ENCODE peak calls at places on chromosome 5, in four cellular contexts. O is cardiac muscle cell, I is Peyer's patch, F is lung. Y is an unnamed sample.
A peak's percentile ranks its signal among the peaks of the same experiment; 100 is the strongest.

GRCh38 chr5:21649969-21650368 is 1203.2 kb downstream of the CDH12 start:
- DNase-seq in I (no peak), F (no peak), O (no peak), Y (no peak)

GRCh38 chr5:170226138-170226435 is 6.7 kb upstream of the C5orf58 start:
- DNase-seq in O (no peak), F (no peak), I (no peak), Y (no peak)

GRCh38 chr5:73183491-73183891 is 10.5 kb downstream of the TMEM174 start:
- DNase-seq in F (no peak), I (no peak), O (no peak), Y (no peak)

GRCh38 chr5:169717298-169717697 is 80.2 kb downstream of the DOCK2 start:
- DNase-seq in I (no peak), F (peak; percentile 29), O (peak; percentile 86), Y (no peak)

GRCh38 chr5:131209506-131210191 is 38.9 kb downstream of the LYRM7 start:
- DNase-seq in I (peak; percentile 66), F (no peak), O (no peak), Y (peak; percentile 93)

GRCh38 chr5:1171340-1171941 is 30.0 kb upstream of the SLC6A19 start:
- DNase-seq in F (no peak), I (no peak), O (peak; percentile 63), Y (no peak)

GRCh38 chr5:138998521-138998920 is 123.4 kb upstream of the LRRTM2 start:
- DNase-seq in I (no peak), O (no peak), F (no peak), Y (no peak)

GRCh38 chr5:116652196-116652729 is 77.6 kb upstream of the SEMA6A start:
- DNase-seq in I (no peak), F (peak; percentile 32), O (peak; percentile 90), Y (peak; percentile 43)

GRCh38 chr5:57117601-57118000 is 56.3 kb upstream of the GPBP1 start:
- DNase-seq in I (no peak), O (no peak), F (no peak), Y (no peak)

GRCh38 chr5:10538789-10539684 is 24.8 kb upstream of the ANKRD33B start:
- DNase-seq in O (no peak), I (no peak), F (no peak), Y (no peak)

GRCh38 chr5:149656576-149657182 is 73.4 kb upstream of the PPARGC1B start:
- DNase-seq in F (no peak), O (peak; percentile 21), I (no peak), Y (peak; percentile 88)

GRCh38 chr5:112189328-112189840 is 229.7 kb downstream of the EPB41L4A start:
- DNase-seq in O (no peak), F (no peak), I (no peak), Y (no peak)

GRCh38 chr5:53877243-53877642 is 316.8 kb downstream of the NDUFS4 start:
- DNase-seq in I (no peak), O (peak; percentile 38), F (no peak), Y (no peak)

GRCh38 chr5:124743534-124744169 is 2.8 kb downstream of the ZNF608 start:
- DNase-seq in I (peak; percentile 69), O (no peak), F (no peak), Y (no peak)

GRCh38 chr5:142692280-142692775 is 6.4 kb upstream of the FGF1 start:
- DNase-seq in O (no peak), F (no peak), I (no peak), Y (no peak)

GRCh38 chr5:10894445-10895054 is 133.5 kb upstream of the DAP start:
- DNase-seq in O (no peak), F (no peak), I (no peak), Y (no peak)

GRCh38 chr5:135995979-135996378 is 32.8 kb upstream of the TGFBI start:
- DNase-seq in F (no peak), I (no peak), O (no peak), Y (no peak)

GRCh38 chr5:130992095-130992494 is 173.0 kb downstream of the HINT1 start:
- DNase-seq in O (peak; percentile 2), I (no peak), F (no peak), Y (no peak)

GRCh38 chr5:133977858-133978257 is 9.4 kb upstream of the C5orf15 start:
- DNase-seq in O (peak; percentile 62), I (no peak), F (no peak), Y (no peak)
- H3K36me3 ChIP-seq in O (peaks cover 35% of the 10 kb centered on the region), I (no peaks in the 10 kb centered on the region), F (peaks cover 36% of the 10 kb centered on the region), Y (peaks cover 62% of the 10 kb centered on the region)

DNA sequence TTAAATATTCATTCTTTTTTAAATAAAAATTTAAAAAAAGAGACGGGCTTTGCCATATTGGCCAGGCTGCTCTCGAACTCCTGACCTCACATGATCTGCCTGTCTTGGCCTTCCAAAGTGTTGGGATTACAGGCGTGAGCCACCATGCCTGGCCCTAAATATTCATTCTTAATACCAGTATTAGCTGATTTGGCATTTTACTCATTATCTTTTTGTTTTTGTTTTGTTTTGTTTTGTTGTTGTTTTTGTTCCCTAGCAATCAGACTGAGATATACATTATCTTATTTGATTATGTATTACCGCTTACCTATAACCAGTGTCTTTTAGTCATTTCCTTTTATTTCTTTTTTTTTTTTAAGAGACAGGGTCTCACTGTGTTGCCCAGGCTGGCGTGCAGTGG is 37.9 kb downstream of the RNF44 start:
- DNase-seq in F (no peak), I (no peak), O (no peak), Y (no peak)
- H3K36me3 ChIP-seq in F (peaks cover 41% of the 10 kb centered on the region), I (no peaks in the 10 kb centered on the region), O (peaks cover 76% of the 10 kb centered on the region), Y (peaks cover 41% of the 10 kb centered on the region)

GRCh38 chr5:159182691-159183090 is 26.7 kb downstream of the RNF145 start:
- DNase-seq in F (no peak), O (peak; percentile 76), I (no peak), Y (no peak)

GRCh38 chr5:159185773-159186172 is 23.6 kb downstream of the RNF145 start:
- DNase-seq in I (no peak), F (no peak), O (no peak), Y (no peak)

GRCh38 chr5:159184858-159185381 is 24.4 kb downstream of the RNF145 start:
- DNase-seq in I (no peak), F (no peak), O (peak; percentile 83), Y (no peak)

GRCh38 chr5:159183247-159183646 is 26.1 kb downstream of the RNF145 start:
- DNase-seq in I (no peak), O (no peak), F (no peak), Y (peak; percentile 48)

DNA sequence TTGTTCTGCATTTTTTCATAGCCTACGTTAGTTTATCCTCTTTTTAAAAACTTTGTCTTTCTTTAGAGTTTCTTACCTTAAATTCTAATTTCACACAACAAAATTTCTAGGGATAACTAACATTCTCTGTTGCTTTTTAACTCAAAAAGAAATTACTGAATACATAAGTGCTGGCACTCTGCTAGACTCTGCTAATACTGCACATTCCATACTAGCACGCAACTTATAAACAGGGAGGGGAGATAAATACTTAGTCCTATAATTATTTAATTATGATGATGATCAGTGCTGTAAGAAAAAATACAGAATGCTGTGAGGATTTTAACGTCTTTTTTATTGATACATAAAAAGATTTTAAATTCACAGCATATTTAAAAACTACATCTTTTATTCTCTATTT is 25.1 kb downstream of the RNF145 start:
- DNase-seq in O (peak; percentile 50), I (no peak), F (no peak), Y (no peak)
- H3K36me3 ChIP-seq in O (peaks cover 10% of the 10 kb centered on the region), I (no peaks in the 10 kb centered on the region), F (peaks cover 5% of the 10 kb centered on the region), Y (peaks cover 22% of the 10 kb centered on the region)

DNA sequence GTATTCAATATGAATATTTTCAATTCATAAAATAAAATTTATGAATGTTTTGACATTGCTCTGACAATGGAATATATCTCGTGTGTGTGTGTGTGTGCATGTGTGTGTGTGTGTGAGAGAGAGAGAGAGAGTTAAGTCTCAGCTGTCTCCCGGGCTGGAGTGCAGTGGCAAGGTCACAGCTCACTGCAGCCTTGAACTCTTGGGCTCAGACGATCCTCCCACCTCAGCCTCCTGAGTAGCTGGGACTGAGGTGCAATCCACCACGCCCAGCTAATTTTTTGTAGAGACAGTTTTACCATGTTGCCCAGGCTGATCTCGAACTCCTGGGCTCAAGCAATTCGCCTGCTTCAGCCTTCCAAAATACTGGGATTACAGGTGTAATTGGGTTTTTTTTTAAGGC is 16.1 kb downstream of the G3BP1 start:
- DNase-seq in I (no peak), O (no peak), F (no peak), Y (no peak)
- H3K36me3 ChIP-seq in I (no peaks in the 10 kb centered on the region), O (peaks cover 32% of the 10 kb centered on the region), F (peaks cover 18% of the 10 kb centered on the region), Y (peaks cover 68% of the 10 kb centered on the region)

DNA sequence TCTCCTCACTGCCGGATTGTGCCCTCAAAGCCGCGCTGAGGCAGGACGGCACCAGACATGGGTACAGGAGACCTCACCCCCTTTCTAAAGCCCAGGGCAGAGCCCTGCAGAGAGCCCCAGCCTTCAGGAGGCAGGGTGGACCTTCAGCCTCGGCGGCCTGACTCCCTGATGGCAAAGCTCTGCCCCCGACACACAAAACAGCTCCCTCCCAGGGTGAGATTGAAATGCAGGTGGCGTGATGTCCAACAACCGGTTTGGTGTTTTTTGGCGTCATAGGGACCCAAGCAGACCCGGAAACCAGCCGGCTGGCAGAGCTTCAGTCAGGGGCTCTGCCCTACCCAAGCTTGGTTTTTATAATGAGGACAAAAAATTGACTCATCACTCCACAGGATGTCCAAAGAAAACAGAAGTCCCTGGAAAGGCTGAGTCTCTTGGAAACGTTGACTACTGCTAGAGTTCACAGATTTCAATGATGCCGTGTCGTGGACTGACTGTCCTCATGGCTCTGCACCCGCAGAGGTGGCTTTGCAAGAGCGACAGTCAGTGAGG is 275.2 kb upstream of the IRX1 start:
- DNase-seq in O (no peak), F (no peak), I (no peak), Y (no peak)
- H3K36me3 ChIP-seq in O (no peaks in the 10 kb centered on the region), F (no peaks in the 10 kb centered on the region), I (no peaks in the 10 kb centered on the region), Y (no peaks in the 10 kb centered on the region)

GRCh38 chr5:68273717-68274409 is 58.3 kb downstream of the PIK3R1 start:
- DNase-seq in I (no peak), F (no peak), O (no peak), Y (no peak)
- H3K36me3 ChIP-seq in I (no peaks in the 10 kb centered on the region), F (peaks cover 9% of the 10 kb centered on the region), O (no peaks in the 10 kb centered on the region), Y (no peaks in the 10 kb centered on the region)

GRCh38 chr5:79619849-79620248 is 7.6 kb downstream of the TENT2 start:
- DNase-seq in I (no peak), F (no peak), O (no peak), Y (no peak)
- H3K36me3 ChIP-seq in I (no peaks in the 10 kb centered on the region), F (peaks cover 4% of the 10 kb centered on the region), O (peaks cover 37% of the 10 kb centered on the region), Y (peaks cover 83% of the 10 kb centered on the region)

DNA sequence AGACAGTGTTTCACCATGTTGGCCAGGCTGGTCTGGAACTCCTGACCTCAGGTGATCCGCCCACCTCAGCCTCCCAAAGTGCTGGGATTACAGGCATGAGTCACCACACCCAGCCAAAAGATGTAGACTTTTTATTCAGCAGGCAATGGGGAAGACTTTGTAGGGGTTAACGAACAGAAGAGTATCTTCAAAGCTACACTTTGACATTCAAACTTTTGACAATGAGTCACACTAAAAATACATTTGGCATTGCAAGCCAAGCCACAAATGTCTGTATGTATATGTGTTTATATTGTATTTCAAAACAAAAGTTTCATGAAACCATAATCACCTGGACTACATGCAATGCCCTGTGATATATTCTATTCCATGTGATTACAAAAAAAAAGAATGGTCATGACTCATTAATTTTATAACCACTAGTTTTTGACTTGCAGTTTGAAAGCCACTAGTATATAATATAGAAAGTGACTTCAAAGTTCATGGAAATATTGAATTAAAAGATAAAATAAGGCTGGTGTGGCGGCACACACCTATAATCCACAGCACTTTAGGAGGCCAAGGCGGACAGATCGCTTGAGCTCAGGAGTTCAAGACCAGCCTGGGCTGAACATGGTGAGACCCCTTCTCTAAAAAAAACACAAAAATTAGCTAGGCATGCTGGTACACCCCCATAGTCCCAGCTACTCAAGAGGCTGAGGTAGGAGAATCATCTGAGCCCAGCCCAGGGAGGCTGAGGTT is 8.3 kb downstream of the DIMT1 start:
- DNase-seq in O (peak; percentile 8), F (no peak), I (no peak), Y (no peak)
- H3K36me3 ChIP-seq in O (peaks cover 24% of the 10 kb centered on the region), F (peaks cover 17% of the 10 kb centered on the region), I (no peaks in the 10 kb centered on the region), Y (peaks cover 47% of the 10 kb centered on the region)